ENCODE peak calls at places on chromosomes 12 and 14, in seven cellular contexts. Z is AG20443; Y is mesothelial cell of epicardium; J is non-pigmented ciliary epithelial cell; I is CD8-positive, alpha-beta T cell; S is mammary epithelial cell; G is T-cell. P is an unnamed sample.

GRCh38 chr12:65168606-65169310 is 625 bp upstream of the LEMD3 start:
- DNase-seq in J (no peak), Z (no peak), S (no peak), Y (no peak), I (no peak), G (no peak), P (no peak)

GRCh38 chr14:63243646-63244045 is 39.4 kb downstream of the RHOJ start:
- DNase-seq in J (no peak), Y (no peak), I (no peak), G (no peak), S (no peak), Z (peak), P (no peak)

GRCh38 chr14:63292805-63293204 is 25.9 kb downstream of the GPHB5 start:
- DNase-seq in J (no peak), G (no peak), Y (no peak), Z (no peak), S (no peak), I (no peak), P (no peak)

GRCh38 chr12:65656156-65656885 is 168.0 kb upstream of the HMGA2 start:
- DNase-seq in Z (no peak), I (no peak), G (no peak), Y (no peak), J (no peak), S (no peak), P (no peak)

GRCh38 chr14:82075566-82075965 is 541.9 kb upstream of the SEL1L start:
- DNase-seq in J (no peak), Y (peak), S (no peak), Z (peak), I (no peak), G (no peak), P (no peak)

GRCh38 chr14:93943052-93943451 is 15.9 kb downstream of the FAM181A start:
- DNase-seq in J (no peak), I (no peak), G (no peak), S (no peak), Y (no peak), Z (no peak), P (no peak)

GRCh38 chr14:103386632-103387329 is 1.6 kb downstream of the MARK3 start:
- DNase-seq in J (no peak), Z (no peak), Y (no peak), S (no peak), I (no peak), G (no peak), P (no peak)

GRCh38 chr14:51849095-51849494 is 11.3 kb upstream of the GNG2 start:
- DNase-seq in G (no peak), Y (no peak), J (no peak), Z (peak), I (peak), S (peak), P (no peak)

GRCh38 chr12:34396861-34397590 is 374.7 kb downstream of the ALG10 start:
- DNase-seq in S (no peak), J (no peak), Y (peak), Z (peak), G (peak), I (peak), P (no peak)

GRCh38 chr14:67583711-67584644 is 16.1 kb downstream of the PIGH start:
- DNase-seq in Z (peak), J (no peak), G (peak), S (peak), Y (no peak), I (no peak), P (no peak)

GRCh38 chr14:22563987-22564386 is 25.0 kb downstream of the DAD1 start:
- DNase-seq in Y (no peak), S (no peak), G (no peak), J (no peak), Z (no peak), I (peak), P (no peak)

GRCh38 chr12:95773320-95773719 is 17.2 kb downstream of the NTN4 start:
- DNase-seq in J (no peak), Y (no peak), I (no peak), G (no peak), Z (no peak), S (no peak), P (no peak)

GRCh38 chr14:70972107-70972976 is 65.1 kb downstream of the PCNX1 start:
- DNase-seq in I (peak), Z (peak), S (peak), Y (peak), G (peak), J (peak), P (peak)

GRCh38 chr12:67590122-67590795 is 58.3 kb upstream of the DYRK2 start:
- DNase-seq in I (peak), J (no peak), Z (no peak), Y (no peak), G (peak), S (peak), P (no peak)

P was measured in thoracic aorta.